ENCODE peak calls at places on chromosomes 13 and 19, in four cellular contexts. One of them, this sample, is unnamed.

GRCh38 chr19:3163230-3163886 is 15.2 kb upstream of the S1PR4 start:
- DNase-seq in HepG2: peak; percentile 46
- DNase-seq in K562: peak; percentile 85
- DNase-seq in A549: peak; percentile 60
- DNase-seq in this sample: peak; percentile 83

GRCh38 chr13:44697058-44697457 is 120.9 kb upstream of the TSC22D1 start:
- DNase-seq in HepG2: no peak
- DNase-seq in K562: peak; percentile 2
- DNase-seq in A549: no peak
- DNase-seq in this sample: no peak

GRCh38 chr19:29887498-29887897 is 54.5 kb upstream of the URI1 start:
- DNase-seq in HepG2: no peak
- DNase-seq in K562: peak; percentile 56
- DNase-seq in A549: no peak
- DNase-seq in this sample: no peak

GRCh38 chr19:10769533-10770491 is 51.9 kb downstream of the DNM2 start:
- DNase-seq in HepG2: peak; percentile 76
- DNase-seq in K562: peak; percentile 63
- DNase-seq in A549: peak; percentile 48
- DNase-seq in this sample: no peak

GRCh38 chr19:29623726-29624488 is 17.8 kb downstream of the POP4 start:
- DNase-seq in HepG2: no peak
- DNase-seq in K562: peak; percentile 57
- DNase-seq in A549: no peak
- DNase-seq in this sample: no peak

GRCh38 chr19:13132471-13133166 is 14.6 kb downstream of the NACC1 start:
- DNase-seq in HepG2: no peak
- DNase-seq in K562: no peak
- DNase-seq in A549: no peak
- DNase-seq in this sample: no peak

GRCh38 chr13:30334663-30335386 is 27.5 kb upstream of the KATNAL1 start:
- DNase-seq in HepG2: peak; percentile 80
- DNase-seq in K562: peak; percentile 73
- DNase-seq in A549: peak; percentile 44
- DNase-seq in this sample: peak; percentile 25

GRCh38 chr13:97600438-97601080 is 166.6 kb downstream of the RAP2A start:
- DNase-seq in HepG2: peak; percentile 4
- DNase-seq in K562: no peak
- DNase-seq in A549: peak; percentile 33
- DNase-seq in this sample: no peak

GRCh38 chr13:45142440-45143345 is 22.4 kb downstream of the GTF2F2 start:
- DNase-seq in HepG2: peak; percentile 56
- DNase-seq in K562: no peak
- DNase-seq in A549: no peak
- DNase-seq in this sample: no peak

GRCh38 chr19:24063312-24063711 is 23.7 kb upstream of the ZNF254 start:
- DNase-seq in HepG2: peak; percentile 86
- DNase-seq in K562: no peak
- DNase-seq in A549: no peak
- DNase-seq in this sample: no peak

DNA sequence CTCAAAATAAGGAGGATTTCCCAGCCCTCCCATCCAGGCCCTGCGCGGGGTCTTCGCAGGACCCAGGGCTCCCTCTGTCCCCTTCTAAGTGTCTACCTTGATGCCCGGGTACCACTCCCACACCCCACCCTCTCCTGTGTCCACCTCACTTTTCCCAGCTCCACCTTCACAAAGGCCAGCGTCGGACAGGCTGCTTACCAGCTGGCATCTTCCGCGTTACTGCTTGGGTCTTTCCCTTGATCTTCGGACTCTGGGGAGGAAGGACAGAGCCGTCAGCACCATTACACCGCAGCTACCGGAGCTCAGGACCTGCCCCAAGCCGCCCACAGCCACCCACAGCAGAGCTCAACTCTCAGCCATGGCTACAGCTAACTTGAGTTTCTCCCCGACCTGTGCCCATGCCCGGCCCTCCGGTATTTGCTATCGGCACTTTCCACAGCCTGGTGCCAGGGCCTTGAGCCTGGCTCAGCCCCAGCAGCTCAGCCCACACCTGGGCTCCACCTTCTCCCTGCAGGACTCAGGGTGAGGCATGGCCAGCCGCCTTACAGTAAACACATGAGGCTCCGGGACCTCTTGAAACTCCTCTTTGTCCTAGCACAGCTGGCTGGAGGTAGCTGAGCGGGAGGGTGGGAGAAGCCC is 3.8 kb downstream of the C13orf46 start:
- DNase-seq in HepG2: no peak
- DNase-seq in K562: no peak
- DNase-seq in A549: no peak
- DNase-seq in this sample: peak; percentile 8
- TF ChIP-seq HMGXB4 in HepG2: no peak
- TF ChIP-seq HMGXB4 in K562: no peak
- TF ChIP-seq HMGXB4 in A549: no peak
- TF ChIP-seq HMGXB4 in this sample: no peak

GRCh38 chr13:41909524-41909923 is 51.4 kb downstream of the VWA8 start:
- DNase-seq in HepG2: no peak
- DNase-seq in K562: no peak
- DNase-seq in A549: no peak
- DNase-seq in this sample: no peak
- TF ChIP-seq HMGXB4 in HepG2: no peak
- TF ChIP-seq HMGXB4 in K562: no peak
- TF ChIP-seq HMGXB4 in A549: no peak
- TF ChIP-seq HMGXB4 in this sample: no peak

GRCh38 chr19:33194527-33194883 is 375 bp downstream of the LRP3 start:
- DNase-seq in HepG2: no peak
- DNase-seq in K562: no peak
- DNase-seq in A549: no peak
- DNase-seq in this sample: peak; percentile 38

GRCh38 chr19:33192010-33192409 is 2.1 kb upstream of the LRP3 start:
- DNase-seq in HepG2: no peak
- DNase-seq in K562: no peak
- DNase-seq in A549: no peak
- DNase-seq in this sample: peak; percentile 69

GRCh38 chr19:33193269-33193863 is 764 bp upstream of the LRP3 start:
- DNase-seq in HepG2: no peak
- DNase-seq in K562: no peak
- DNase-seq in A549: no peak
- DNase-seq in this sample: no peak

GRCh38 chr19:33194884-33195710 is 967 bp downstream of the LRP3 start:
- DNase-seq in HepG2: peak; percentile 67
- DNase-seq in K562: no peak
- DNase-seq in A549: peak; percentile 65
- DNase-seq in this sample: peak; percentile 39

GRCh38 chr19:33193864-33194362 is at the start of gene LRP3:
- DNase-seq in HepG2: no peak
- DNase-seq in K562: no peak
- DNase-seq in A549: peak; percentile 55
- DNase-seq in this sample: peak; percentile 38
- TF ChIP-seq HMGXB4 in HepG2: no peak
- TF ChIP-seq HMGXB4 in K562: no peak
- TF ChIP-seq HMGXB4 in A549: no peak
- TF ChIP-seq HMGXB4 in this sample: no peak

GRCh38 chr19:33428627-33429013 is 55.1 kb downstream of the CEBPG start:
- DNase-seq in HepG2: no peak
- DNase-seq in K562: no peak
- DNase-seq in A549: no peak
- DNase-seq in this sample: no peak

GRCh38 chr19:33431986-33432385 is 58.5 kb downstream of the CEBPG start:
- DNase-seq in HepG2: no peak
- DNase-seq in K562: no peak
- DNase-seq in A549: no peak
- DNase-seq in this sample: no peak

GRCh38 chr19:33432408-33433170 is 59.1 kb downstream of the CEBPG start:
- DNase-seq in HepG2: no peak
- DNase-seq in K562: no peak
- DNase-seq in A549: no peak
- DNase-seq in this sample: no peak

GRCh38 chr19:33429891-33430673 is 56.6 kb downstream of the CEBPG start:
- DNase-seq in HepG2: no peak
- DNase-seq in K562: no peak
- DNase-seq in A549: no peak
- DNase-seq in this sample: no peak

GRCh38 chr19:33430674-33431277 is 57.3 kb downstream of the CEBPG start:
- DNase-seq in HepG2: peak; percentile 25
- DNase-seq in K562: peak; percentile 77
- DNase-seq in A549: peak; percentile 80
- DNase-seq in this sample: peak; percentile 81
- TF ChIP-seq HMGXB4 in HepG2: no peak
- TF ChIP-seq HMGXB4 in K562: no peak
- TF ChIP-seq HMGXB4 in A549: no peak
- TF ChIP-seq HMGXB4 in this sample: no peak

This sample was measured in WTC11.